ENCODE peak calls at places on chromosome 19, in six cellular contexts. V, B, Y, L, R and A are unnamed samples.

GRCh38 chr19:56595548-56595899 is 422 bp downstream of the ZNF71 start:
- DNase-seq in V (no peak), B (peak), Y (no peak), L (no peak), R (no peak), A (no peak)

GRCh38 chr19:2291185-2291751 is 9.3 kb upstream of the PEAK3 start:
- DNase-seq in V (no peak), B (no peak), Y (no peak), L (no peak), R (no peak), A (no peak)

GRCh38 chr19:14514215-14514871 is 3.9 kb downstream of the DNAJB1 start:
- DNase-seq in V (no peak), B (no peak), Y (no peak), L (no peak), R (no peak), A (no peak)

GRCh38 chr19:17721821-17722220 is 2.5 kb downstream of the MAP1S start:
- DNase-seq in V (no peak), B (peak), Y (no peak), L (no peak), R (peak), A (peak)

GRCh38 chr19:4115050-4115817 is 8.7 kb downstream of the MAP2K2 start:
- DNase-seq in V (no peak), B (no peak), Y (peak), L (no peak), R (no peak), A (no peak)

GRCh38 chr19:2289714-2290435 is 7.9 kb upstream of the PEAK3 start:
- DNase-seq in V (peak), B (no peak), Y (peak), L (no peak), R (peak), A (no peak)

GRCh38 chr19:1064661-1065605 is 2.0 kb upstream of the ARHGAP45 start:
- DNase-seq in V (peak), B (peak), Y (peak), L (peak), R (peak), A (peak)

GRCh38 chr19:49333426-49334288 is 1.5 kb upstream of the CD37 start:
- DNase-seq in V (peak), B (no peak), Y (peak), L (no peak), R (no peak), A (no peak)

GRCh38 chr19:8262431-8262830 is 45.7 kb downstream of the CD320 start:
- DNase-seq in V (no peak), B (no peak), Y (peak), L (no peak), R (no peak), A (no peak)

GRCh38 chr19:45130236-45130635 is 30.5 kb downstream of the NKPD1 start:
- DNase-seq in V (no peak), B (no peak), Y (no peak), L (no peak), R (no peak), A (no peak)

GRCh38 chr19:5892772-5893275 is 10.8 kb downstream of the NDUFA11 start:
- DNase-seq in V (no peak), B (no peak), Y (no peak), L (no peak), R (no peak), A (no peak)

GRCh38 chr19:2495130-2495641 is 19.3 kb downstream of the GADD45B start:
- DNase-seq in V (peak), B (peak), Y (peak), L (no peak), R (peak), A (peak)

GRCh38 chr19:8340341-8341096 is 2.5 kb downstream of the KANK3 start:
- DNase-seq in V (no peak), B (peak), Y (no peak), L (no peak), R (peak), A (no peak)

GRCh38 chr19:6725513-6726231 is 5.2 kb upstream of the C3 start:
- DNase-seq in V (no peak), B (no peak), Y (no peak), L (no peak), R (peak), A (no peak)

GRCh38 chr19:15198006-15198356 is 2.8 kb downstream of the NOTCH3 start:
- DNase-seq in V (peak), B (no peak), Y (no peak), L (no peak), R (no peak), A (no peak)

GRCh38 chr19:9913237-9914000 is 22.9 kb downstream of the OLFM2 start:
- DNase-seq in V (no peak), B (no peak), Y (no peak), L (no peak), R (peak), A (no peak)

DNA sequence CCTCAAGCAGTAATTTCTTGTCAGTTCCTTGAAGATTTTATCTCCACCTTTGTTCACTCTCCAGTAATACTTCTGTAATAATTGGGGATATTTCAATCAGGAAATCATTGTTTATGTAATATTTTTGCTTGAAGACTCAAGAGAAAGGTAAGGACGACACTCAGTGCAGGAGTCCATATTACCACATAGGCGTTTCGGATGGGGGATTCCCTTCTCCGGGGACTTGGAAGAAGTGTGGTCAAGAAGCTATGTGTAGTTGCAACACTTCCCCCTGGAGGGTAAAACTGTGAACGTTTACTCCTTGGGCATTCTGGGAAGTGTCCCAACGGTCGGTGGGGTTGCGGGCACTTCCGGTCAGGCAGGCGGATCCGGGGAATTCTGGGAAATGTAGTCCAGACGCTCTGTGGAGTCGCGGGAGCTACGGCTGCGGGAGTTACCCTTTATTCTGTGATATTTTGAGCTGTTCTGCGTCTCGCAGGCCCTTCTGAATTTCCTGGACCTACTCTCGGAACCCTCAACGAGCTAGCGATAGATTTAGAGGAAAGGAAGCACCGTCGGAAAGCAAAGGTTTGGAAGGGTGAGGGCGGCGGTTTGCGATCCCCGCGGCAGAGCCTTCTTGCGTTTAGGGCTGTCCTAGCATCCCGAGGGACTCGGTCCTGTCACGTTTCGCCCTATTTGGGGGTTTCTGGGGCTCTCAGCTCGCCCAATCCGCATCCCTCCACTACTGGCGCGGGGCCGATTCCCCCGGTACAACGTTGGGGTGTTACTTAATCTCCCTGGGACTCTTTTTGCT is at the start of gene ZNF221:
- DNase-seq in V (peak), B (peak), Y (peak), L (peak), R (peak), A (peak)
- TF ChIP-seq CTCF in V (peak), B (peak), Y (no peak), L (peak), R (peak), A (peak)

DNA sequence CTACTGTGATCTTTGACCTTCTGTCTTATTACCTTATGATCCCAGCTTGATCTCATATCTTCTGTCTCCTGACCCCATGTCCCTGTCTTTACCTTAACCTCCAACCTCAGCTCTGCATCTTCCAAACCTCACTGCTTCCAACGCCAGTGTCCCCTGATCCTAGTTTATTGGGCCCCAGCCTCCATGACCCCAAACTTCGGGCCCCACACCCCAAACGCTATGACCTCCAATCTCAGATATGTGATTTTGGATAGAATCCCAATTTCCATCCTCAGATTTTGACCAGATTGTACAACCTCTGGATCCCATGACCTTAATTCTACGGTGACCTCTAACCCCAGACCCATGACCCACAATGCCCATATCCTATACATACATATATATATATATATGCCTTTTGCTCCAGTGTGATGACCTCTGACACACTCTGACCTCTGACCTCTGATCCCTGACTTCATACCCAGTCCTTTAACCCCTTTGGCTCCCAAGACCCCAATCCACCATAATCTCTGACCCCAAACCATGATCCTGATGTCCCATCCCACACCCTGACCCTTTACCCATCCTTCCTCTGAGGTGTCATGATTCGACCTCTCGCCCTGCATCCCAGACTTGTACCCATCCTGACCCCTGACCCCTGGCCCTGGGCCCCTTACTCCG is 3.5 kb downstream of the KLK12 start:
- DNase-seq in V (no peak), B (no peak), Y (no peak), L (no peak), R (no peak), A (no peak)
- TF ChIP-seq CTCF in V (no peak), B (no peak), Y (no peak), L (no peak), R (no peak), A (no peak)

GRCh38 chr19:46404884-46405658 is 8.3 kb downstream of the CCDC8 start:
- DNase-seq in V (no peak), B (peak), Y (no peak), L (no peak), R (peak), A (no peak)
- TF ChIP-seq CTCF in V (no peak), B (peak), Y (no peak), L (no peak), R (peak), A (peak)

GRCh38 chr19:19343016-19343362 is 22.4 kb downstream of the MAU2 start:
- DNase-seq in V (no peak), B (no peak), Y (no peak), L (no peak), R (no peak), A (no peak)
- TF ChIP-seq CTCF in V (no peak), B (no peak), Y (no peak), L (no peak), R (no peak), A (no peak)

DNA sequence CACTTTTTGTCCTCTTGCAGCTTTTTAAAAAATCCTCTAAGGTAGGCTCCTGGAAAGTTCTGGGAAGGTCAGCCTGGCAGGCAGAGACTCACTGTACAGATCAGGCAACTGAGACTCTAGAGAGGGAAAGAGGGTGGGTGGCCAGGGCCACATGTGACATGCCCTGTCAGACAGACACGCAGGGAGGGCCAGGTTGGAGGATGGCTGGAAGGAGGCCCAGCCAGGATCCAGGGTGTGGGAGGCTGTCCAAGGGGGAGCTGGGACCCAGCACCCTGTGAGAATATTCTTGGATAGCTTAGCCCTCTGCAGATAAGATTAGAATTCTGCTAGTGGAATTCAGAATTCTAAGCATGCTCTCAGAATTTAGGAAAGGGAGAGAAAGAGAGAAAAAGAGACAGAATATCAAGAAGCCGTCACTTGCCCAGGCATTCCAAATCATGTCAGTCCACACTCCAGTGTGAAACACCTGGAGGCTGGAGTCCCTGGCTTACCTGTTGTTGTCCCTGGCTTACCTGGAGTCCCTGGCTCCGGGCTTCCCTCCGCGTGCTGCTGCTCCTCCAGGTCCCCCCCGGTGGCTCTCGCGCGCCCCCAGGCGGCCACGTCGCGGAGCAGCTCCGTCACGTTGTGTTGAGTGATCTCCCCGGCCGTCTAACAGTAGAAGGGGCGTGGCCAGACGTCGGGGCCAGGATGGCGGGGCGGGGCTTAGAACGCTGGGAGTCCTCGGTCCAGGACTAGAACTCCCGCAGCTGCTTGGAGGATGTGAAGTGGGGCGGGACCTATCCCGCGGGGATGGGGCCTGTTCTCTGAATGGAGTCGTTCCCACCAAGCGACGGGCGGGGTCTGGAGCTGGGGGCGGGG is 2.8 kb upstream of the TNNI3 start:
- DNase-seq in V (peak), B (peak), Y (peak), L (peak), R (peak), A (peak)
- TF ChIP-seq CTCF in V (peak), B (peak), Y (peak), L (peak), R (peak), A (peak)

GRCh38 chr19:29289020-29289419 is 76.1 kb upstream of the UQCRFS1 start:
- DNase-seq in V (no peak), B (no peak), Y (no peak), L (no peak), R (no peak), A (no peak)

GRCh38 chr19:29292562-29292961 is 79.6 kb upstream of the UQCRFS1 start:
- DNase-seq in V (no peak), B (no peak), Y (no peak), L (no peak), R (no peak), A (no peak)

GRCh38 chr19:29293292-29293691 is 80.3 kb upstream of the UQCRFS1 start:
- DNase-seq in V (no peak), B (no peak), Y (no peak), L (no peak), R (no peak), A (no peak)

GRCh38 chr19:29292146-29292545 is 79.2 kb upstream of the UQCRFS1 start:
- DNase-seq in V (no peak), B (no peak), Y (no peak), L (no peak), R (no peak), A (no peak)

GRCh38 chr19:29290853-29291252 is 77.9 kb upstream of the UQCRFS1 start:
- DNase-seq in V (no peak), B (no peak), Y (no peak), L (no peak), R (no peak), A (no peak)
- TF ChIP-seq CTCF in V (no peak), B (no peak), Y (no peak), L (no peak), R (no peak), A (no peak)

GRCh38 chr19:32933571-32933970 is 38.2 kb downstream of the CEP89 start:
- DNase-seq in V (no peak), B (no peak), Y (no peak), L (no peak), R (no peak), A (no peak)
- TF ChIP-seq CTCF in V (no peak), B (no peak), Y (no peak), L (no peak), R (no peak), A (no peak)